ENCODE peak calls at places on chromosomes 5 and 9, in six cellular contexts. One of them, this sample, is unnamed.
A peak's percentile ranks its signal among the peaks of the same experiment; 100 is the strongest.

GRCh38 chr9:111959960-111960359 is 63.3 kb downstream of the UGCG start:
- DNase-seq in endothelial cell of umbilical vein: peak; percentile 51
- DNase-seq in left lung: no peak
- DNase-seq in right atrium auricular region: no peak
- DNase-seq in fibroblast of mammary gland: no peak
- DNase-seq in mucosa of descending colon: no peak
- DNase-seq in this sample: no peak

GRCh38 chr9:25702536-25702935 is 24.3 kb upstream of the TUSC1 start:
- DNase-seq in right atrium auricular region: no peak
- DNase-seq in endothelial cell of umbilical vein: no peak
- DNase-seq in mucosa of descending colon: no peak
- DNase-seq in left lung: no peak
- DNase-seq in fibroblast of mammary gland: no peak
- DNase-seq in this sample: no peak

GRCh38 chr9:95171596-95171995 is 145.9 kb downstream of the FANCC start:
- DNase-seq in endothelial cell of umbilical vein: peak; percentile 14
- DNase-seq in right atrium auricular region: no peak
- DNase-seq in left lung: no peak
- DNase-seq in fibroblast of mammary gland: peak; percentile 8
- DNase-seq in mucosa of descending colon: no peak
- DNase-seq in this sample: no peak

GRCh38 chr5:97618721-97619120 is 435.7 kb upstream of the RIOK2 start:
- DNase-seq in endothelial cell of umbilical vein: no peak
- DNase-seq in mucosa of descending colon: no peak
- DNase-seq in right atrium auricular region: no peak
- DNase-seq in left lung: no peak
- DNase-seq in fibroblast of mammary gland: peak; percentile 10
- DNase-seq in this sample: no peak

GRCh38 chr5:138969323-138970013 is 94.3 kb upstream of the LRRTM2 start:
- DNase-seq in endothelial cell of umbilical vein: no peak
- DNase-seq in left lung: no peak
- DNase-seq in right atrium auricular region: no peak
- DNase-seq in fibroblast of mammary gland: no peak
- DNase-seq in mucosa of descending colon: no peak
- DNase-seq in this sample: no peak

GRCh38 chr5:168424506-168425298 is 61.6 kb upstream of the RARS1 start:
- DNase-seq in left lung: no peak
- DNase-seq in right atrium auricular region: no peak
- DNase-seq in endothelial cell of umbilical vein: no peak
- DNase-seq in mucosa of descending colon: no peak
- DNase-seq in fibroblast of mammary gland: peak; percentile 87
- DNase-seq in this sample: peak; percentile 28

GRCh38 chr9:105204416-105204815 is 40.0 kb upstream of the SLC44A1 start:
- DNase-seq in endothelial cell of umbilical vein: no peak
- DNase-seq in fibroblast of mammary gland: peak; percentile 63
- DNase-seq in left lung: no peak
- DNase-seq in mucosa of descending colon: no peak
- DNase-seq in right atrium auricular region: no peak
- DNase-seq in this sample: no peak

GRCh38 chr9:99509291-99509826 is 287.3 kb downstream of the SEC61B start:
- DNase-seq in endothelial cell of umbilical vein: no peak
- DNase-seq in right atrium auricular region: no peak
- DNase-seq in mucosa of descending colon: no peak
- DNase-seq in fibroblast of mammary gland: no peak
- DNase-seq in left lung: no peak
- DNase-seq in this sample: no peak

GRCh38 chr5:121668635-121669034 is 183.0 kb upstream of the FTMT start:
- DNase-seq in left lung: no peak
- DNase-seq in mucosa of descending colon: no peak
- DNase-seq in fibroblast of mammary gland: peak; percentile 45
- DNase-seq in endothelial cell of umbilical vein: no peak
- DNase-seq in right atrium auricular region: no peak
- DNase-seq in this sample: no peak

GRCh38 chr5:168315416-168315990 is 24.1 kb downstream of the WWC1 start:
- DNase-seq in left lung: no peak
- DNase-seq in fibroblast of mammary gland: no peak
- DNase-seq in endothelial cell of umbilical vein: no peak
- DNase-seq in mucosa of descending colon: no peak
- DNase-seq in right atrium auricular region: no peak
- DNase-seq in this sample: no peak

GRCh38 chr5:102591650-102592049 is 92.8 kb upstream of the SLCO6A1 start:
- DNase-seq in right atrium auricular region: no peak
- DNase-seq in fibroblast of mammary gland: no peak
- DNase-seq in left lung: no peak
- DNase-seq in endothelial cell of umbilical vein: no peak
- DNase-seq in mucosa of descending colon: no peak
- DNase-seq in this sample: no peak

GRCh38 chr9:4859035-4859434 is 66.3 kb downstream of the RCL1 start:
- DNase-seq in right atrium auricular region: no peak
- DNase-seq in mucosa of descending colon: no peak
- DNase-seq in fibroblast of mammary gland: no peak
- DNase-seq in endothelial cell of umbilical vein: no peak
- DNase-seq in left lung: no peak
- DNase-seq in this sample: no peak

GRCh38 chr9:133238272-133238850 is 29.3 kb upstream of the OBP2B start:
- DNase-seq in left lung: peak; percentile 93
- DNase-seq in fibroblast of mammary gland: peak; percentile 32
- DNase-seq in right atrium auricular region: peak; percentile 82
- DNase-seq in endothelial cell of umbilical vein: peak; percentile 47
- DNase-seq in mucosa of descending colon: peak; percentile 92
- DNase-seq in this sample: no peak

GRCh38 chr5:4781312-4781711 is 358.8 kb upstream of the ADAMTS16 start:
- DNase-seq in fibroblast of mammary gland: no peak
- DNase-seq in endothelial cell of umbilical vein: no peak
- DNase-seq in right atrium auricular region: no peak
- DNase-seq in mucosa of descending colon: no peak
- DNase-seq in left lung: no peak
- DNase-seq in this sample: no peak

GRCh38 chr5:31407921-31408714 is 123.8 kb downstream of the DROSHA start:
- DNase-seq in fibroblast of mammary gland: peak; percentile 24
- DNase-seq in right atrium auricular region: no peak
- DNase-seq in endothelial cell of umbilical vein: peak; percentile 37
- DNase-seq in left lung: no peak
- DNase-seq in mucosa of descending colon: no peak
- DNase-seq in this sample: peak; percentile 16

GRCh38 chr5:59791131-59791485 is 102.4 kb downstream of the PDE4D start:
- DNase-seq in left lung: no peak
- DNase-seq in right atrium auricular region: no peak
- DNase-seq in endothelial cell of umbilical vein: no peak
- DNase-seq in mucosa of descending colon: no peak
- DNase-seq in fibroblast of mammary gland: no peak
- DNase-seq in this sample: no peak

GRCh38 chr9:91036826-91037510 is 235.3 kb downstream of the SYK start:
- DNase-seq in mucosa of descending colon: peak; percentile 80
- DNase-seq in right atrium auricular region: peak; percentile 90
- DNase-seq in endothelial cell of umbilical vein: peak; percentile 94
- DNase-seq in fibroblast of mammary gland: peak; percentile 91
- DNase-seq in left lung: peak; percentile 88
- DNase-seq in this sample: peak; percentile 75

GRCh38 chr5:62256161-62257017 is 49.6 kb upstream of the KIF2A start:
- DNase-seq in mucosa of descending colon: no peak
- DNase-seq in fibroblast of mammary gland: no peak
- DNase-seq in left lung: no peak
- DNase-seq in endothelial cell of umbilical vein: peak; percentile 57
- DNase-seq in right atrium auricular region: no peak
- DNase-seq in this sample: no peak

GRCh38 chr5:65213921-65214525 is 267.7 kb downstream of the ADAMTS6 start:
- DNase-seq in right atrium auricular region: no peak
- DNase-seq in endothelial cell of umbilical vein: peak; percentile 28
- DNase-seq in mucosa of descending colon: peak; percentile 39
- DNase-seq in left lung: no peak
- DNase-seq in fibroblast of mammary gland: peak; percentile 54
- DNase-seq in this sample: no peak

GRCh38 chr9:120394058-120394669 is 185.8 kb downstream of the CDK5RAP2 start:
- DNase-seq in right atrium auricular region: no peak
- DNase-seq in endothelial cell of umbilical vein: no peak
- DNase-seq in mucosa of descending colon: no peak
- DNase-seq in left lung: no peak
- DNase-seq in fibroblast of mammary gland: peak; percentile 96
- DNase-seq in this sample: peak; percentile 88

GRCh38 chr5:67815455-67816391 is 399.8 kb upstream of the PIK3R1 start:
- DNase-seq in endothelial cell of umbilical vein: no peak
- DNase-seq in fibroblast of mammary gland: peak; percentile 84
- DNase-seq in right atrium auricular region: peak; percentile 69
- DNase-seq in left lung: no peak
- DNase-seq in mucosa of descending colon: no peak
- DNase-seq in this sample: no peak

GRCh38 chr9:18185196-18185595 is 288.8 kb upstream of the ADAMTSL1 start:
- DNase-seq in right atrium auricular region: no peak
- DNase-seq in left lung: no peak
- DNase-seq in endothelial cell of umbilical vein: no peak
- DNase-seq in mucosa of descending colon: peak; percentile 40
- DNase-seq in fibroblast of mammary gland: no peak
- DNase-seq in this sample: no peak

GRCh38 chr9:18705763-18706372 is 231.9 kb downstream of the ADAMTSL1 start:
- DNase-seq in mucosa of descending colon: no peak
- DNase-seq in endothelial cell of umbilical vein: no peak
- DNase-seq in right atrium auricular region: no peak
- DNase-seq in fibroblast of mammary gland: no peak
- DNase-seq in left lung: no peak
- DNase-seq in this sample: no peak

GRCh38 chr5:33049845-33050244 is 338.7 kb downstream of the NPR3 start:
- DNase-seq in fibroblast of mammary gland: peak; percentile 89
- DNase-seq in mucosa of descending colon: no peak
- DNase-seq in left lung: no peak
- DNase-seq in endothelial cell of umbilical vein: peak; percentile 62
- DNase-seq in right atrium auricular region: no peak
- DNase-seq in this sample: peak; percentile 48

GRCh38 chr9:121620777-121621437 is 30.5 kb upstream of the DAB2IP start:
- DNase-seq in mucosa of descending colon: no peak
- DNase-seq in right atrium auricular region: no peak
- DNase-seq in endothelial cell of umbilical vein: peak; percentile 35
- DNase-seq in fibroblast of mammary gland: peak; percentile 22
- DNase-seq in left lung: no peak
- DNase-seq in this sample: no peak

GRCh38 chr9:6239694-6240093 is 24.1 kb downstream of the IL33 start:
- DNase-seq in endothelial cell of umbilical vein: no peak
- DNase-seq in mucosa of descending colon: no peak
- DNase-seq in right atrium auricular region: no peak
- DNase-seq in left lung: no peak
- DNase-seq in fibroblast of mammary gland: peak; percentile 16
- DNase-seq in this sample: no peak

GRCh38 chr5:43006411-43007202 is 33.5 kb downstream of the ANXA2R start:
- DNase-seq in endothelial cell of umbilical vein: no peak
- DNase-seq in mucosa of descending colon: no peak
- DNase-seq in right atrium auricular region: no peak
- DNase-seq in fibroblast of mammary gland: peak; percentile 38
- DNase-seq in left lung: no peak
- DNase-seq in this sample: no peak
- H3K4me3 ChIP-seq in endothelial cell of umbilical vein: peak overlapping the region; percentile 77
- H3K4me3 ChIP-seq in mucosa of descending colon: no peak overlapping the region
- H3K4me3 ChIP-seq in right atrium auricular region: peak overlapping the region; percentile 47
- H3K4me3 ChIP-seq in fibroblast of mammary gland: peak overlapping the region; percentile 53
- H3K4me3 ChIP-seq in left lung: no peak overlapping the region
- H3K4me3 ChIP-seq in this sample: no peak overlapping the region

GRCh38 chr5:157564149-157564711 is 11.3 kb downstream of the ADAM19 start:
- DNase-seq in endothelial cell of umbilical vein: peak; percentile 90
- DNase-seq in left lung: no peak
- DNase-seq in mucosa of descending colon: no peak
- DNase-seq in fibroblast of mammary gland: no peak
- DNase-seq in right atrium auricular region: no peak
- DNase-seq in this sample: no peak
- TF ChIP-seq CTCF in endothelial cell of umbilical vein: peak; percentile 47
- TF ChIP-seq CTCF in left lung: no peak
- TF ChIP-seq CTCF in mucosa of descending colon: no peak
- TF ChIP-seq CTCF in fibroblast of mammary gland: no peak
- TF ChIP-seq CTCF in right atrium auricular region: peak; percentile 24
- TF ChIP-seq CTCF in this sample: no peak

GRCh38 chr9:134268308-134268724 is 57.9 kb upstream of the RXRA start:
- DNase-seq in left lung: peak; percentile 87
- DNase-seq in endothelial cell of umbilical vein: no peak
- DNase-seq in fibroblast of mammary gland: no peak
- DNase-seq in right atrium auricular region: no peak
- DNase-seq in mucosa of descending colon: peak; percentile 31
- DNase-seq in this sample: no peak

GRCh38 chr9:134266418-134266817 is 59.8 kb upstream of the RXRA start:
- DNase-seq in endothelial cell of umbilical vein: no peak
- DNase-seq in left lung: no peak
- DNase-seq in right atrium auricular region: no peak
- DNase-seq in fibroblast of mammary gland: no peak
- DNase-seq in mucosa of descending colon: no peak
- DNase-seq in this sample: no peak

GRCh38 chr9:134265078-134265477 is 61.2 kb upstream of the RXRA start:
- DNase-seq in mucosa of descending colon: no peak
- DNase-seq in right atrium auricular region: no peak
- DNase-seq in fibroblast of mammary gland: no peak
- DNase-seq in endothelial cell of umbilical vein: no peak
- DNase-seq in left lung: no peak
- DNase-seq in this sample: no peak

GRCh38 chr9:134264169-134264568 is 62.1 kb upstream of the RXRA start:
- DNase-seq in fibroblast of mammary gland: no peak
- DNase-seq in right atrium auricular region: no peak
- DNase-seq in left lung: peak; percentile 60
- DNase-seq in mucosa of descending colon: no peak
- DNase-seq in endothelial cell of umbilical vein: no peak
- DNase-seq in this sample: no peak

DNA sequence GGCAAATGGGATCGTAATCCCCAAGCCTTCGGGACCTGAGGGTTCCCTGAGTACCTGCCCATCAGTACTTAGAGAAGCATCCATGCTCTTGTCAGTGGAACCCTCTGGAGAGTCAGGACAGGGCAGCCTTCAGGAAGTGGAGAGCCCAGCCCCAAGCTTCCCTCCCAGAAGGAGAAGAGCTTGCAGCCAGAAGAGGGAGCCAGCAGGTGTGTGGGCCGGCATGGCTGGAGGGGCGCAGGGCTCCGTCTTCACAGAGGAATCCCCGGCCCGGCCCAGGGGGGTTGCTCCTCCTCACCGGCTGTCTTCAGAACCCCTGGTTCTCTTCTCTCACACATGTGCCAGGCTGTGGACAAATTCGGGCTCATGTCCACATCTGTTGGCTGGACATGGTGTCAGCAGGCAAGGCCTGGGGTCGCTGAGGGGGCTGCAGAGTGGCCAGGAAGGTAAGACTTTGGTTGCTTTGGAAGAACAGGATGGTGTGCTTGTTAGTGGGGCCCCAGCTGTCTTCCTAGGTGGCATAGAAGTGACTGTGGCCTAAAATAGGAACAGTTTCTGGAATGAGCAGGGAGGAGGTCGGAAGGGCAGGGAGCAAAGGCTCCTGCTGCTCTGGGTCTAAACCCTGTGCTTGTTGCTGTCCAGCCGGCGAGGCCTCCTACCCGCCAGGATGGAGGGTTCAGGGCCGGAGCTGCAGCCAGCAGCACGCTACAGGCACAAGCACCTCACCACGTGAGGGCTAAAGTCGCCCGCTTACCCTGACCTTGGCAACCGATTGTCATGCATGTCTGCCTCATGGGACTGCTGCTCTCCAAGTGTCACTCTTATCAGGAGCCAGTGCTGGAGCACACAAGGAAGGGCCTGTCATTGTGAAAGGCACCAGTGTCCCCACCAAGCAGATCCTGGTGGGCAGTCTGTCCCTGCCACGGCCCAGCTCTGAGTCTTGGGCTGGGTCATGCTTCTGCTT is 58.7 kb upstream of the RXRA start:
- DNase-seq in right atrium auricular region: no peak
- DNase-seq in endothelial cell of umbilical vein: no peak
- DNase-seq in fibroblast of mammary gland: no peak
- DNase-seq in mucosa of descending colon: no peak
- DNase-seq in left lung: peak; percentile 69
- DNase-seq in this sample: no peak
- H3K4me3 ChIP-seq in right atrium auricular region: no peak overlapping the region
- H3K4me3 ChIP-seq in endothelial cell of umbilical vein: no peak overlapping the region
- H3K4me3 ChIP-seq in fibroblast of mammary gland: no peak overlapping the region
- H3K4me3 ChIP-seq in mucosa of descending colon: no peak overlapping the region
- H3K4me3 ChIP-seq in left lung: no peak overlapping the region
- H3K4me3 ChIP-seq in this sample: no peak overlapping the region

GRCh38 chr9:8262625-8263622 is 463.3 kb upstream of the DMAC1 start:
- DNase-seq in right atrium auricular region: no peak
- DNase-seq in left lung: no peak
- DNase-seq in endothelial cell of umbilical vein: no peak
- DNase-seq in mucosa of descending colon: no peak
- DNase-seq in fibroblast of mammary gland: no peak
- DNase-seq in this sample: no peak
- TF ChIP-seq CTCF in right atrium auricular region: no peak
- TF ChIP-seq CTCF in left lung: no peak
- TF ChIP-seq CTCF in endothelial cell of umbilical vein: no peak
- TF ChIP-seq CTCF in mucosa of descending colon: no peak
- TF ChIP-seq CTCF in fibroblast of mammary gland: no peak
- TF ChIP-seq CTCF in this sample: no peak

This sample was measured in AG09309.